ENCODE peak calls at places on chromosomes 11 and 22, in five cellular contexts. V is HCT116, E is MCF 10A, A is foreskin fibroblast, U is HFFc6. Y is an unnamed sample.

GRCh38 chr11:119218141-119218878 is 12.2 kb downstream of the CBL start:
- DNase-seq in V (peak; percentile 92), E (peak; percentile 91), A (peak; percentile 95), U (peak; percentile 98), Y (no peak)

GRCh38 chr11:48001438-48002021 is 21.2 kb downstream of the PTPRJ start:
- DNase-seq in V (no peak), E (peak; percentile 63), A (peak; percentile 67), U (peak; percentile 71), Y (no peak)

GRCh38 chr11:69198891-69199582 is 43.3 kb downstream of the SMIM38 start:
- DNase-seq in V (no peak), E (no peak), A (no peak), U (no peak), Y (no peak)

GRCh38 chr22:21866821-21867527 is 471 bp downstream of the MAPK1 start:
- DNase-seq in V (no peak), E (peak; percentile 38), A (no peak), U (no peak), Y (peak; percentile 27)

GRCh38 chr22:45688606-45689080 is 17.0 kb downstream of the ATXN10 start:
- DNase-seq in V (peak; percentile 38), E (peak; percentile 77), A (peak; percentile 80), U (peak; percentile 90), Y (no peak)

GRCh38 chr11:35553831-35554230 is 28.4 kb upstream of the PAMR1 start:
- DNase-seq in V (no peak), E (no peak), A (peak; percentile 95), U (peak; percentile 91), Y (no peak)

GRCh38 chr22:47048123-47049077 is 285.9 kb downstream of the TBC1D22A start:
- DNase-seq in V (no peak), E (no peak), A (no peak), U (no peak), Y (no peak)

GRCh38 chr22:30204742-30205111 is 41.8 kb downstream of the LIF start:
- DNase-seq in V (no peak), E (peak; percentile 89), A (peak; percentile 88), U (peak; percentile 58), Y (no peak)

GRCh38 chr11:12402691-12403120 is 25.3 kb downstream of the PARVA start:
- DNase-seq in V (no peak), E (no peak), A (no peak), U (no peak), Y (no peak)

GRCh38 chr11:35363246-35364100 is 55.9 kb downstream of the SLC1A2 start:
- DNase-seq in V (no peak), E (peak; percentile 28), A (no peak), U (no peak), Y (no peak)

GRCh38 chr11:112320668-112321067 is 60.0 kb upstream of the PLET1 start:
- DNase-seq in V (no peak), E (peak; percentile 92), A (peak; percentile 85), U (peak; percentile 44), Y (no peak)

GRCh38 chr11:34366522-34366921 is 8.7 kb upstream of the ABTB2 start:
- DNase-seq in V (peak; percentile 73), E (peak; percentile 62), A (no peak), U (no peak), Y (no peak)

GRCh38 chr11:65934014-65934413 is 11.3 kb upstream of the TSGA10IP start:
- DNase-seq in V (no peak), E (no peak), A (no peak), U (no peak), Y (no peak)

GRCh38 chr11:112694813-112695212 is 266.4 kb upstream of the NCAM1 start:
- DNase-seq in V (no peak), E (peak; percentile 45), A (no peak), U (no peak), Y (no peak)

GRCh38 chr11:33931032-33931431 is 39.2 kb upstream of the LMO2 start:
- DNase-seq in V (no peak), E (peak; percentile 23), A (no peak), U (no peak), Y (no peak)

GRCh38 chr11:103970850-103971249 is 65.6 kb upstream of the DDI1 start:
- DNase-seq in V (no peak), E (no peak), A (no peak), U (no peak), Y (no peak)

GRCh38 chr11:35678975-35679374 is 16.4 kb downstream of the TRIM44 start:
- DNase-seq in V (no peak), E (no peak), A (no peak), U (no peak), Y (no peak)

GRCh38 chr22:22687638-22688500 is 43.5 kb downstream of the GGTLC2 start:
- DNase-seq in V (no peak), E (peak; percentile 63), A (peak; percentile 57), U (peak; percentile 53), Y (peak; percentile 20)

GRCh38 chr11:68271023-68271780 is 571 bp downstream of the C11orf24 start:
- DNase-seq in V (peak; percentile 61), E (peak; percentile 75), A (peak; percentile 69), U (peak; percentile 72), Y (peak; percentile 25)

DNA sequence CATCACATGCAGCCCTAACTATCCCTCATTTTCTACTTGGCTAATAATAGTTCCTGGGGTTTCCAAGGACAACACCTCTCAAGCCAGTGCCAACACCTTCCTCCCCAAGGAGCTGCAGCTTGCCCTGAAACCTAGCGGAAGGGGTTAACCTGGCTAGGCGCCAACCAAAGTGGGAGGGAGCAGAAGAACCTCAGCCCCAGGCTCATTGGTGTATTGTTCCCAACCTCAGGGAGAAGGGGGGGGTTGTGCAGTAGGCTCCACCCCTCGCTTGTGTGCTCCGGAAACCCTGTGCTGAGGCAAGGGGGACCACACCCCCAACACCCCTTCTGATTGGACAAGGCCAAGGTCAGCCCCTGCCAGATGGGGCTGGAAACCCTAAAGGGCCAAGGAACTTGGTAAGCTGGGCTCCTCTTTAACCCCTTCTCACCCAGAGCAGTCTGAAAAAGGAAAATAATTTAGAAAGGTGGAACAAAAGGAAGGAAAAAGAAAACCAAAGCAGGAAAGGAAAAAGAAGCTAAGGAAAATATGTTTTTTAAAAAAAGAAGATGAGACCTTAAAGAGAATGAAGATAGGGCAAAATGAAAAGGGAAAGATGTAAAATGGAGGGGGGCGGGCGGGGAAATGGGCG is 2.5 kb downstream of the MTA2 start:
- DNase-seq in V (peak; percentile 99), E (peak; percentile 98), A (peak; percentile 99), U (peak; percentile 96), Y (peak; percentile 45)
- TF ChIP-seq CTCF in V (no peak), E (no peak), A (no peak), U (no peak), Y (no peak)

DNA sequence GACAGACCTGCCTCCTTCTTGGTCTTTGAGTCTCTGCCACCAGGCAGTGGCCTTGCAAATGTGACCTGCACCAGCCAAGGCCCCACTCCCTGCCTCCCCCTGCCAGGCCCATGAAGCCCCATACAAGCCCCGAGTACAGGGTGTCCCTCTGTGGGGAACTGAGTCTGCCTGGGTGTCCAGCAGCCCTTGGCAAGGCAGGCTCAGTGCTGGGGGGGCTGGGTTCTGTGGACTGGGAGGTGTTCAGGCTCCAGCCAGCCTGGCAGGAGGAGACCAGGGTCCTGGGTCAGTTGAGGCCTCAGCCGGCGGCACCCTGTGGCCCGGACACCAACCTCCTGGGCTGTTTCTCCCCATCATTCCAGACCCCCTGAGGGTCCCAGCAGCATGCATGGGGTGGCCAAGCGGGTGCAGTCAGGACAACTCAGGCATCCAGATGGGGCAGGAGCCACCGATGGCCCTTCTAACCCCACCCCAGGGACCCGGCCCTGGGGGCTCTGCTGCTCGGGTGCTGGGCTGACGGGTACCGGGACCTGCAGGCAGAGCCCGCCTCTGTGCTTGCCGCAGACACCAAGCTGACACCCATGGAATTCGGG is 5.7 kb downstream of the MUC5AC start:
- DNase-seq in V (no peak), E (no peak), A (no peak), U (no peak), Y (no peak)
- TF ChIP-seq CTCF in V (no peak), E (no peak), A (no peak), U (no peak), Y (no peak)

DNA sequence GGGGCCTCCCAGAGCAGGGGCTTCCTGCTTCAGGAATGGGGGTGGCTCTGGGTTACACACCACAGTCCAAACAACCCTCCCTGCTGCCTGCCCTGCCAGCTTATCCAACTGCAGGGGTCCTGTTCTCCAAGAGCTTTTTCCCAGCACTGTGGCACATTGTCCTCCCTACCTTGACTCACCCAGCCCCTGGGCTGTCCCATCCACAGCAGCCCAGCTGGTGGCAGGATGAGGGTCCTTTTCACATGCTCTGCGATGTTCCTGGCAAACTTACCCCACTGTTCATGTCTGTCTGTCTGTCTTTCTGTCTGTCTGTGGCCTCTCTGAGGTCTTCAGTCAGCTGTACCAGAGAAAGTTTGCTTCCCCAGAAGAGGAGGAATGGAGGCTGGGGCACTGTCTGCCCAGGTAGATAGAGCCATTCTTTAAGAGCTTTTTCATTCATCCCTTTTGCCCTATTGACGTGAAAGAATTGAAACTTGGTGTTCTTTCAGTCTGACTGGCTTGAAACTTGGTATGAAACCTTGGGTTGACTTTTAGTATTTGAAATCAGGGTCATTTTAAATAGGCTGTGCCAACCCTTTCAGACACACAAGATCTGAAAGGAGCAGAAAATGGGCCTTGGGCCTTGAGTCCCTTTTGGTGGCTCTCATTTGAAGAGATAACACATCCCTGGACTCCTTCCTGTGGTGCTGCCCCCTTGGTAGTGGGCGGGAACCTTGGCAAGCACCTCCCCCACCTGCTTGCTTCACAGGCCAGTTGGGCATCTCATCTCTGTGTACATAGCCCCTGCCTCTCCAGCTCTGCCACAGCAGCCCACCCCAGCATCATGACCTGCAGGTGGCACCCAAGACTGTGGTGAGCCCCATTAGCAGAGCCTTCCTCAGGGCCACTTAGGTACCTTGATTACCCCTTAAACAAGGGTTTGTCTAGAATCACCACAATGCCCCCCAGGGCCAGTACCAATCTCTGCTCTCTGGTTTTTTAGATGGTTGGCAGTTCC is 74.6 kb upstream of the SUSD2 start:
- DNase-seq in V (no peak), E (no peak), A (no peak), U (no peak), Y (no peak)
- TF ChIP-seq CTCF in V (no peak), E (peak; percentile 9), A (peak; percentile 14), U (peak; percentile 22), Y (no peak)

GRCh38 chr11:121551463-121551862 is 98.7 kb upstream of the SORL1-AS1 start:
- DNase-seq in V (no peak), E (no peak), A (no peak), U (no peak), Y (no peak)

GRCh38 chr11:121553367-121553766 is 100.6 kb upstream of the SORL1-AS1 start:
- DNase-seq in V (no peak), E (no peak), A (no peak), U (no peak), Y (no peak)

GRCh38 chr11:121547574-121547973 is 94.8 kb upstream of the SORL1-AS1 start:
- DNase-seq in V (no peak), E (no peak), A (no peak), U (no peak), Y (no peak)

GRCh38 chr11:121552160-121552559 is 99.4 kb upstream of the SORL1-AS1 start:
- DNase-seq in V (no peak), E (no peak), A (no peak), U (no peak), Y (no peak)

DNA sequence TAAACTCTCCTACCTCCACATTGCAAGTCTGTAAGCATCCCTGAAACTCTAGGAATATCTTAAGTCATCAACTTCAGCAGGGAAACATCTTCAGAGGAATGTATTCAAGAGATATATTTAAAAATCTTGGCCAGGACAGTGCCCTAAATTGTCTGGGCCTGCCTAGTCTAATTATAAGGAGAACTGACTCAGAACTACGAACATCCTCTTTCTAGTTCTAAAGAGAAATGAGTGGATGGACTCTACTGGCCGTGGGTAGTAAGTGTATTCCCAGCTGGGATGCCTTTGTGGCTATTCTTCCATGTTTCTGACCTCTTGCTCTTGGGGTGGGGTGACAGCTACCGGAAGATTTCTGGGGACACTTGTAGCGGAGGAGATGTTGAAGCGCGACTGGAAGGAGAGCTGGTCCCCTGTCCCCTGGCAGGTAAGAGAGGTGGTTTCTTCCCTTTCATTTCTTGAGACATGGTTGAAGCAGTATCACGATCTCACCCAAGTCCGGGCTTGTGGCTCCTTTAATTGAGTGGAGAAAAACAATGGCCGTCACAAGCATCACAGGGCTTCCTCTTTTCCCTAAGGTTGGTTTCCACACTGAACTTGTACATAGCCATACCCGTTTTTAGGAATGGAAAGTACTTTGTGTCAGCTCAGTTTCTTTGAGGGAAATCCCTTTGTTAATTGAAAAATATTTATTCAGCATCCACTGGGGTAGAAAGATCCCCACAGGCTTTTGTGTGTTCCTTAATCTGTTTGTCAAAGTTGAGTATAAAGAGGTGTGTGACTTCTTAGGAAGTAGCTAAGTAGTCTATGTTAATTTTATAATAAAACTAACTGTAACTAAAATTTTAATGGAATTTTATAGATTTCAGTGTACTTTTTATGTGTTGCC is 97.7 kb upstream of the SORL1-AS1 start:
- DNase-seq in V (no peak), E (no peak), A (no peak), U (no peak), Y (no peak)
- TF ChIP-seq CTCF in V (no peak), E (no peak), A (no peak), U (no peak), Y (no peak)

Y was measured in progenitor cell of endocrine pancreas.